ENCODE peak calls at places on chromosomes 1 and 21, in ten cellular contexts. M is PC-3; T is MCF 10A; V is iris pigment epithelial cell; S is activated T-cell treated with anti-CD3 and anti-CD28 coated beads for 1 hour; P is CD4-positive, alpha-beta T cell; R is left ventricle myocardium inferior; L is activated naive CD4-positive, alpha-beta T cell treated with anti-CD3 and anti-CD28 coated beads, Interleukin-2, amount 10 ng/mL, durations not matched to agents 7 days and 5 days; G is naive thymus-derived CD4-positive, alpha-beta T cell; J is heart left ventricle. F is an unnamed sample.
A peak's percentile ranks its signal among the peaks of the same experiment; 100 is the strongest.

GRCh38 chr21:31132574-31133242 is 94.4 kb upstream of the KRTAP19-8 start:
- DNase-seq in S (peak; percentile 41), M (no peak), G (peak; percentile 58), V (peak; percentile 71), R (no peak), L (peak; percentile 81), J (no peak), P (peak; percentile 83), T (no peak), F (peak; percentile 66)

GRCh38 chr1:183734600-183735036 is 70.3 kb upstream of the RGL1 start:
- DNase-seq in S (no peak), M (no peak), R (peak; percentile 33), T (peak; percentile 27), L (no peak), P (no peak), J (peak; percentile 65), V (peak; percentile 69), G (no peak), F (no peak)

GRCh38 chr1:206706298-206706791 is 21.6 kb downstream of the MAPKAPK2 start:
- DNase-seq in J (no peak), V (peak; percentile 86), S (no peak), R (no peak), P (no peak), L (no peak), M (no peak), T (no peak), G (peak; percentile 55), F (no peak)

GRCh38 chr1:177209357-177209756 is 38.6 kb downstream of the BRINP2 start:
- DNase-seq in R (peak; percentile 51), M (peak; percentile 98), L (no peak), J (peak; percentile 67), T (peak; percentile 100), G (no peak), V (peak; percentile 99), P (no peak), S (no peak), F (no peak)

GRCh38 chr1:169106095-169106920 is at the start of gene ATP1B1:
- DNase-seq in G (peak; percentile 90), J (peak; percentile 94), T (peak; percentile 92), R (peak; percentile 86), S (peak; percentile 69), L (peak; percentile 87), M (peak; percentile 96), V (peak; percentile 81), P (peak; percentile 56), F (peak; percentile 68)

GRCh38 chr1:24996983-24997893 is 67.2 kb upstream of the RUNX3 start:
- DNase-seq in R (no peak), V (no peak), S (peak; percentile 28), G (no peak), M (no peak), T (no peak), P (no peak), L (peak; percentile 66), J (peak; percentile 52), F (no peak)

GRCh38 chr1:224432141-224432540 is 2.5 kb downstream of the WDR26 start:
- DNase-seq in G (no peak), L (no peak), P (no peak), T (no peak), S (no peak), M (no peak), R (no peak), J (no peak), V (no peak), F (no peak)

GRCh38 chr1:248881261-248881660 is 22.4 kb upstream of the ZNF692 start:
- DNase-seq in V (no peak), R (no peak), L (no peak), P (no peak), S (no peak), G (no peak), J (no peak), M (peak; percentile 58), T (no peak), F (no peak)

GRCh38 chr1:22662318-22662717 is 9.3 kb downstream of the C1QB start:
- DNase-seq in G (no peak), P (no peak), M (peak; percentile 28), T (peak; percentile 29), L (no peak), S (no peak), J (peak; percentile 58), R (peak; percentile 33), V (peak; percentile 39), F (no peak)

GRCh38 chr1:213269829-213270228 is 218.8 kb downstream of the RPS6KC1 start:
- DNase-seq in V (no peak), L (no peak), P (no peak), G (no peak), M (no peak), J (no peak), T (no peak), S (no peak), R (no peak), F (no peak)

GRCh38 chr1:240128361-240128760 is 36.7 kb downstream of the FMN2 start:
- DNase-seq in J (no peak), P (no peak), G (no peak), V (no peak), S (no peak), R (no peak), T (no peak), M (no peak), L (no peak), F (no peak)

GRCh38 chr21:36571556-36571955 is 91.6 kb upstream of the CLDN14 start:
- DNase-seq in P (no peak), R (no peak), J (no peak), T (no peak), V (no peak), S (no peak), M (no peak), G (no peak), L (no peak), F (no peak)

GRCh38 chr1:89356658-89357400 is 7.0 kb upstream of the GBP6 start:
- DNase-seq in M (peak; percentile 48), P (no peak), L (no peak), J (no peak), G (no peak), T (peak; percentile 32), R (no peak), S (no peak), V (peak; percentile 42), F (no peak)

GRCh38 chr1:161037661-161038522 is 872 bp downstream of the TSTD1 start:
- DNase-seq in T (no peak), V (no peak), L (no peak), P (no peak), G (no peak), S (no peak), R (no peak), J (no peak), M (no peak), F (no peak)

GRCh38 chr1:115717541-115717940 is 51.0 kb downstream of the CASQ2 start:
- DNase-seq in V (peak; percentile 46), G (no peak), R (no peak), T (peak; percentile 67), S (peak; percentile 4), J (no peak), L (peak; percentile 60), P (peak; percentile 9), M (peak; percentile 53), F (no peak)

F was measured in T follicular helper cell.